ENCODE peak calls at places on chromosome 4, in five cellular contexts. V is mammary epithelial cell, O is omental fat pad, Q is astrocyte of the spinal cord, K is stomach. Z is an unnamed sample.

GRCh38 chr4:15088394-15089041 is 86.2 kb downstream of the CPEB2 start:
- DNase-seq in V (no peak), O (no peak), Q (no peak), K (no peak), Z (no peak)

GRCh38 chr4:166458756-166459155 is 585.7 kb downstream of the TLL1 start:
- DNase-seq in V (peak), O (no peak), Q (peak), K (no peak), Z (peak)

GRCh38 chr4:25879991-25880641 is 17.3 kb upstream of the SEL1L3 start:
- DNase-seq in V (no peak), O (no peak), Q (no peak), K (no peak), Z (no peak)

GRCh38 chr4:40316782-40317635 is 18.1 kb upstream of the CHRNA9 start:
- DNase-seq in V (peak), O (no peak), Q (peak), K (peak), Z (peak)

GRCh38 chr4:98524271-98524670 is 134.1 kb downstream of the TSPAN5 start:
- DNase-seq in V (no peak), O (no peak), Q (no peak), K (no peak), Z (no peak)

GRCh38 chr4:40998680-40999358 is 215.5 kb downstream of the APBB2 start:
- DNase-seq in V (peak), O (no peak), Q (peak), K (no peak), Z (no peak)

GRCh38 chr4:2941138-2942036 is 21.8 kb downstream of the NOP14 start:
- DNase-seq in V (no peak), O (no peak), Q (no peak), K (no peak), Z (no peak)

GRCh38 chr4:105496899-105497298 is 23.0 kb upstream of the PPA2 start:
- DNase-seq in V (no peak), O (no peak), Q (no peak), K (no peak), Z (no peak)

GRCh38 chr4:175346381-175346780 is 428.2 kb downstream of the ADAM29 start:
- DNase-seq in V (no peak), O (no peak), Q (no peak), K (no peak), Z (peak)

GRCh38 chr4:68162196-68162595 is 32.5 kb upstream of the TMPRSS11F start:
- DNase-seq in V (no peak), O (no peak), Q (peak), K (no peak), Z (no peak)

GRCh38 chr4:2489841-2490552 is 21.1 kb downstream of the RNF4 start:
- DNase-seq in V (no peak), O (no peak), Q (no peak), K (no peak), Z (no peak)

GRCh38 chr4:187922274-187922673 is 73.3 kb upstream of the ZFP42 start:
- DNase-seq in V (no peak), O (no peak), Q (no peak), K (no peak), Z (no peak)

GRCh38 chr4:76203541-76203940 is 10.1 kb downstream of the SCARB2 start:
- DNase-seq in V (no peak), O (no peak), Q (no peak), K (no peak), Z (no peak)

GRCh38 chr4:31613946-31614623 is 893.9 kb downstream of the PCDH7 start:
- DNase-seq in V (peak), O (no peak), Q (peak), K (no peak), Z (no peak)

GRCh38 chr4:155666701-155667537 is at the start of gene GUCY1A1:
- DNase-seq in V (peak), O (no peak), Q (peak), K (peak), Z (no peak)

GRCh38 chr4:106587558-106587957 is 219.0 kb upstream of the GIMD1 start:
- DNase-seq in V (peak), O (no peak), Q (peak), K (no peak), Z (peak)

GRCh38 chr4:143642611-143643010 is 57.9 kb downstream of the FREM3 start:
- DNase-seq in V (no peak), O (no peak), Q (no peak), K (no peak), Z (no peak)

GRCh38 chr4:21470531-21470930 is 478.0 kb downstream of the KCNIP4 start:
- DNase-seq in V (peak), O (no peak), Q (peak), K (no peak), Z (peak)

GRCh38 chr4:103046416-103047290 is 27.1 kb upstream of the SLC9B1 start:
- DNase-seq in V (peak), O (no peak), Q (peak), K (peak), Z (peak)

GRCh38 chr4:31620476-31620875 is 900.3 kb downstream of the PCDH7 start:
- DNase-seq in V (no peak), O (no peak), Q (peak), K (no peak), Z (no peak)

GRCh38 chr4:1172228-1172851 is at the start of gene SPON2:
- DNase-seq in V (no peak), O (no peak), Q (peak), K (no peak), Z (no peak)

GRCh38 chr4:93042746-93043145 is 739.0 kb downstream of the GRID2 start:
- DNase-seq in V (no peak), O (no peak), Q (no peak), K (no peak), Z (no peak)

GRCh38 chr4:742742-743311 is 37.2 kb downstream of the PCGF3 start:
- DNase-seq in V (peak), O (peak), Q (peak), K (peak), Z (peak)

GRCh38 chr4:165359501-165359900 is 19.3 kb upstream of the CPE start:
- DNase-seq in V (peak), O (no peak), Q (no peak), K (no peak), Z (no peak)

GRCh38 chr4:153931804-153932203 is 142.9 kb upstream of the SFRP2 start:
- DNase-seq in V (no peak), O (no peak), Q (no peak), K (no peak), Z (no peak)

GRCh38 chr4:151917145-151917775 is 156.5 kb upstream of the GATB start:
- DNase-seq in V (no peak), O (no peak), Q (peak), K (no peak), Z (peak)

GRCh38 chr4:8084031-8084660 is 74.5 kb downstream of the ABLIM2 start:
- DNase-seq in V (no peak), O (no peak), Q (no peak), K (no peak), Z (no peak)

GRCh38 chr4:151901631-151902030 is 140.8 kb upstream of the GATB start:
- DNase-seq in V (no peak), O (no peak), Q (no peak), K (no peak), Z (peak)

GRCh38 chr4:128337863-128338262 is 50.2 kb upstream of the PGRMC2 start:
- DNase-seq in V (no peak), O (no peak), Q (no peak), K (no peak), Z (no peak)

DNA sequence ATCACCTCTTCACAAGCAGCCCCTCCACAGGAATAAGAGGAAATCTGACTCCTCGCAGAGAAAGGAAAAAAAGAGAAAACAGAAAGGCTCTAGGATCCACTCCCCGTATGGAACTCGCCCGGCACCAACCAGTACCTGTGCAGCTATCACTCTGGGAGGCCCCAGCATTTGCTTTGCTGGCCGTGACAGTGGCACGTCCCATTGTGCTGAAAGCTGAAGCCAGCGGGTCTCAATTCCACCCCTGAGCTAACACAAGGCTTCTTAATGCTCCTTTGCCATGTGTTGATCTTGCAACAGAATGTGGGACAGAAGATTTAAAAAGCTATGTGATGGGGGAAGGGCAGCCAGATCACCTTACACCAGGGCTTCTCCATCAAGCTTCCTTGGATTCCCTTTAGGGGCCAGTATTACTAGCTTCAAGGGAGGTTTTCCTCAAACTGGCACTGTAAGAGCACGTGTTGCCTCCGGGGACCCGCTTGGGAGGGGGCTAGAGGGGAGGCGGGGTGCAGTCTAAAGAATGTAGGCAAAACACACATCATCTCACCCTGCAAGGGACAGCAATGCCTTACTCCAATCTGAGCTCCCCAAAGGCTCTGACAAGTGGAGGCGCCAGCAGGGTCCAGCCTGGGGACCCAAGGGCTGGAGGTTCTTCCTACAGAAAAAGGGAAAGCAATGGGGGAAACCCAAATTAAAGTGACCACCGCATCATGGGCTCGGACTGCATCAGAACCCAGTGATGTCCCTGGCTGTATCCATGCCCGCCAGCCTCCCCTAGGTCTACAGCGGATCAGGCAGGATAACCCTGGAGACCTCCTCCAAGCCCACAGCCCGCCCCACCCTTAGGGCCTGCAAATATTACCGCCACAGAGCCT is 1.2 kb downstream of the USP46 start:
- DNase-seq in V (peak), O (no peak), Q (peak), K (peak), Z (peak)
- TF ChIP-seq CTCF in V (no peak), O (no peak), Q (peak), K (no peak), Z (no peak)

DNA sequence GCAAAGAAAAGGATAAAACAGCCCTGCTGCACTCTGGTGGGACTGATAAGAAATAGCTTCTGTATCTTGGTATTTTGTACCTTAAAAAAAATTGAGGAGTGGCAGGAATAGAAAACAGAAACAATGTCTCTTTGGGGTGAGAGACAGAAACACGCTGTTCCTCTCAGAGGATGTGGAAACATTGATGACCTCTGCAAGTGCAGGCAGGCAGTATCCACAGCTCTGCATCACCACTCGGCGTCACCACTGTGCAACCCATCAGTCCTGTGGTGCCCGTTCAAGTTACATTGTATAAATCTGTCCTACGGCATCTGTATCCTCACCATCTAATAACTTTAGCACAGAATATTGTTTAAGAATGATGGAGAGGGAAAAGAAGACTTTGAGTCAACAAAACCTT is 152.4 kb upstream of the SPRY1 start:
- DNase-seq in V (peak), O (no peak), Q (no peak), K (peak), Z (no peak)
- TF ChIP-seq CTCF in V (peak), O (no peak), Q (peak), K (no peak), Z (peak)

GRCh38 chr4:66252291-66252690 is 582.0 kb upstream of the EPHA5 start:
- DNase-seq in V (no peak), O (no peak), Q (no peak), K (no peak), Z (no peak)
- TF ChIP-seq CTCF in V (no peak), O (no peak), Q (peak), K (no peak), Z (no peak)

DNA sequence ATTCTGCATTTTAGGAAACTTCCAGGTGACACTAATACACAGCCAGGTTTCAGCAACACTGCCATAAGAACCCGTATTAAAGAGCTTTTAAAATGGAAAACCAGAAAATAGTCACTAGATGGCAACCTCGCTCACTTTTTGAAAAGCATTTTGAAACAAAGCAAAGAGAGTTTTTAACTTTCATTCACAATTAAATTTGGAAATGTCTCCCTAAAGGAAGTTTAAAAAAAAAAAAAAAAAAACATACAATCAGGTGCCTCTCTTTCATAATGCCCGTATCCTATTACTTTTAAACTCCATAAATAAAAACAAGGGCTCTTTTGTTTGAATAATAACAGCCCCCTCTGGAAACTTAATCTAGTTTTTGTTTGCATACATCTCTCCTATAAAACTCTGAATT is 20.3 kb downstream of the MEPE start:
- DNase-seq in V (peak), O (no peak), Q (peak), K (no peak), Z (peak)
- TF ChIP-seq CTCF in V (peak), O (no peak), Q (peak), K (no peak), Z (peak)

GRCh38 chr4:18042754-18043153 is 21.2 kb upstream of the LCORL start:
- DNase-seq in V (no peak), O (no peak), Q (no peak), K (no peak), Z (no peak)
- TF ChIP-seq CTCF in V (peak), O (no peak), Q (peak), K (peak), Z (peak)

GRCh38 chr4:139582044-139582443 is 26.0 kb upstream of the SETD7 start:
- DNase-seq in V (no peak), O (no peak), Q (no peak), K (no peak), Z (no peak)
- TF ChIP-seq CTCF in V (no peak), O (no peak), Q (no peak), K (no peak), Z (peak)

Z was measured in HFFc6.